ENCODE peak calls at places on chromosomes 5 and 9, in four cellular contexts. H, L, V and N are unnamed samples.

GRCh38 chr9:93902051-93902779 is 52.9 kb downstream of the BARX1 start:
- DNase-seq in L (no peak), V (no peak), H (no peak), N (no peak)

GRCh38 chr5:107478068-107478641 is 192.6 kb downstream of the EFNA5 start:
- DNase-seq in H (no peak), L (no peak), V (no peak), N (no peak)

GRCh38 chr5:164422400-164422799 is 917.0 kb downstream of the MAT2B start:
- DNase-seq in H (peak; percentile 13), V (no peak), L (peak; percentile 30), N (no peak)

GRCh38 chr5:153222956-153223355 is 267.5 kb upstream of the GRIA1 start:
- DNase-seq in V (no peak), H (no peak), L (no peak), N (no peak)

GRCh38 chr5:69315972-69316371 is 16.6 kb downstream of the CCDC125 start:
- DNase-seq in V (no peak), H (no peak), L (no peak), N (no peak)

GRCh38 chr5:141715340-141715905 is 33.4 kb upstream of the ARAP3 start:
- DNase-seq in H (no peak), V (no peak), L (no peak), N (no peak)

GRCh38 chr9:122333169-122333808 is 37.5 kb upstream of the PTGS1 start:
- DNase-seq in V (no peak), L (no peak), H (no peak), N (no peak)

GRCh38 chr9:126514037-126514821 is 99.5 kb upstream of the LMX1B start:
- DNase-seq in H (peak; percentile 67), V (peak; percentile 97), L (peak; percentile 15), N (no peak)

DNA sequence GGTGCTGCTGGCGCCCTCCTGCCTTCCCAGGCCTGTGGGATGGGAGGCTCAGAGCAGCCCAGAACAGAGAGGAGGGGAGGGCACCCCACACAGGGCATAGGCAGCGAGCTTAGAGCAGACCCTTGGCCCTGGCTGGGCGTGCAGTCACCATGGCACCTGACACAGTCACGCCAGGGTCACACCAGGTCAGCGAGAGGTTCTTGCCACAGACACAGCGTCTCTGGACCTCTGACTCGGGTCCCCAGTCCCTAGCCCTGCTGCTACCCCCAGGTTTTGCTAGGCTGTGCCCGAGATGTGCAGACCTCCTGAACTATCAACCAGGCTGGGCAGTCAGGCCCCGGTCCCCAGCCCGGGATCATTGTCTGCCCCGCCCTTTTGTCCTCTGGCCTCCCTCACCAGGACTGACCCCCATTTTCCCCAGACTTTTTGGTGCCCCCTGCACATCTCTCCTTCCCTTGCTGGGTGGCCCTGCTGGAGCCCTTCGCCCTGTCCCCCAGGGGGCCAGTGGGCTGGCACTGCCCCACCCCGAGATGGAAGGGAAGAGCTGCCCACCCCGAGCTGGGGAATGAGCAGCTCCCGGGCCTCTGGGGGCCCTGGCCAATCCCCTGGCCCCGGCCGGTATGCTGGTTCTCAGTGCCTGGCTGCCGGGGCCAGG is 24.5 kb upstream of the NOTCH1 start:
- DNase-seq in H (no peak), L (no peak), V (no peak), N (no peak)
- TF ChIP-seq RCOR1 in H (no peak), L (no peak), V (no peak), N (no peak)

GRCh38 chr5:119752921-119753886 is 123.8 kb downstream of the FAM170A start:
- DNase-seq in L (no peak), V (no peak), H (no peak), N (no peak)
- TF ChIP-seq RCOR1 in L (no peak), V (no peak), H (no peak), N (no peak)

DNA sequence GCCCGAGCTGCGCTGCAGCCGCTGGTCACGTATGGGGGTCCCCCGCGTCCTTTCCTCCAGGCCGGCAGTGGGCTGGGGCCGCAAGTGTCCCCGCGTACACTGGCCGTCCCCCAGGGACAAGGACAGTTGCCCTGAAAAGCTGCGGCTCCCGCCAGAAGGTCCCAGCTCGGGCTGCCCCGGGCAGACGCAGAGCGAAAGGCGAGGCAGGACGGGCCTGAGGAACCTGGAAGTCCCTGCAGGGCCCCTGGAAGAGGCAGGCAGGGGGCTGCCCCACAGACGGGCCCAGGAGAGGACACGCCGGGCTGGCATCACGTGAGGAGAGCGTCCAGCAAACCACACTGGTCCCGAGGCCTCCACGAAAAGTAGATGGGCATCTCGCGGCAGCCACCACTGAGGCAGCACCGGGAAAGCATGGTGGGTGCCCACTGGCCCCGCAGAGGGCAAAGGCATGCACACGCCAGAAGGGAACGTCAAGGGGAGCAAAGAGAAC is 3.2 kb upstream of the NKD2 start:
- DNase-seq in H (no peak), V (no peak), L (no peak), N (no peak)
- TF ChIP-seq RCOR1 in H (no peak), V (no peak), L (no peak), N (no peak)

DNA sequence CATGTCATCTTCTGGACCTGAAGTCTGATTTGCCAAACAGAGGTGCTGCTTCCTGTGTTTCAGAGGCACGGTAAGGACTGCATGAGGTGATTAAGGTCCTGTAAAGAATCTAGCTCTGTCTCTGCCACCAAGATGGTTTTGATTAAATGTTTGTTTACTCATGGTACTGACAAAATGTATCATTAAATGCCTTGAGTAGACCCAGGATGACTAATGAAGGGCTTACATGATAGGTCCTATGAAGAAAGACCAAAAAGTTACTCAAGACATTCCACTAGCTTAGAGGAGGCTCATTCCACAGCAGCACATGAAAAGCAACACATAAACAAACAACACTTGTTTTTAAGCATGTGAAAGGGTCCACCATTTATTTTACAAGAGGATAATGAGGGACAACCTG is 100.9 kb downstream of the BOD1 start:
- DNase-seq in L (peak; percentile 76), H (peak; percentile 11), V (no peak), N (no peak)
- TF ChIP-seq RCOR1 in L (no peak), H (no peak), V (no peak), N (no peak)